ENCODE peak calls at places on chromosomes 7 and 10, in five cellular contexts. E, O, R, M and I are unnamed samples.

GRCh38 chr7:25762511-25763119 is 389.4 kb upstream of the NFE2L3 start:
- DNase-seq in R (no peak), M (no peak), E (no peak), O (no peak), I (no peak)

GRCh38 chr10:52115823-52116222 is 198.3 kb upstream of the DKK1 start:
- DNase-seq in R (no peak), E (no peak), M (no peak), O (no peak), I (no peak)

GRCh38 chr7:27198871-27199801 is 755 bp downstream of the HOXA13 start:
- DNase-seq in O (no peak), R (no peak), M (peak), E (no peak), I (no peak)

GRCh38 chr10:46293832-46294640 is 7.2 kb downstream of the ANTXRL start:
- DNase-seq in R (no peak), M (no peak), O (no peak), E (no peak), I (no peak)

GRCh38 chr10:72574636-72575035 is 51.2 kb downstream of the MICU1 start:
- DNase-seq in O (no peak), R (no peak), M (no peak), E (no peak), I (no peak)

GRCh38 chr7:1193593-1194424 is 33.8 kb upstream of the ZFAND2A start:
- DNase-seq in M (peak), E (peak), R (peak), O (no peak), I (no peak)

GRCh38 chr7:1940402-1940786 is 270.3 kb downstream of the ELFN1 start:
- DNase-seq in M (no peak), O (peak), E (no peak), R (peak), I (no peak)

GRCh38 chr10:12351447-12351846 is 2.1 kb downstream of the CAMK1D start:
- DNase-seq in E (no peak), R (peak), O (no peak), M (no peak), I (no peak)

GRCh38 chr10:21399392-21400015 is 126.0 kb downstream of the SKIDA1 start:
- DNase-seq in O (no peak), R (no peak), M (no peak), E (peak), I (no peak)

GRCh38 chr7:81244213-81244612 is 325.4 kb upstream of the SEMA3C start:
- DNase-seq in O (no peak), M (peak), E (peak), R (no peak), I (no peak)

GRCh38 chr10:70404906-70405824 is 1.2 kb downstream of the EIF4EBP2 start:
- DNase-seq in O (peak), E (no peak), R (peak), M (no peak), I (no peak)

GRCh38 chr10:16316733-16317132 is 120.1 kb upstream of the PTER start:
- DNase-seq in O (no peak), R (no peak), E (no peak), M (no peak), I (no peak)

GRCh38 chr7:121313793-121314676 is 14.8 kb upstream of the WNT16 start:
- DNase-seq in E (no peak), R (no peak), M (peak), O (no peak), I (no peak)

GRCh38 chr10:118626953-118627352 is 31.5 kb upstream of the PRLHR start:
- DNase-seq in O (no peak), R (no peak), E (no peak), M (no peak), I (no peak)

GRCh38 chr10:91634246-91634645 is 1.4 kb upstream of the PPP1R3C start:
- DNase-seq in O (no peak), M (no peak), E (no peak), R (no peak), I (no peak)

GRCh38 chr10:132961420-132961803 is 19.0 kb upstream of the CFAP46 start:
- DNase-seq in M (no peak), E (no peak), R (no peak), O (no peak), I (no peak)

GRCh38 chr10:31101123-31101522 is 69.5 kb upstream of the ZNF438 start:
- DNase-seq in R (no peak), O (no peak), E (no peak), M (no peak), I (peak)

GRCh38 chr7:2047272-2047581 is 185.5 kb downstream of the MAD1L1 start:
- DNase-seq in R (no peak), M (no peak), E (no peak), O (no peak), I (no peak)

GRCh38 chr7:15352807-15353206 is 209.0 kb downstream of the AGMO start:
- DNase-seq in E (no peak), R (no peak), M (no peak), O (no peak), I (no peak)